ENCODE peak calls at places on chromosomes 12 and 14, in nine cellular contexts. One of them, this sample, is unnamed.

GRCh38 chr12:124636138-124636968 is 68.9 kb upstream of the NCOR2 start:
- DNase-seq in MM.1S: no peak
- DNase-seq in endodermal cell: peak; percentile 71
- DNase-seq in tibial nerve: no peak
- DNase-seq in CD4-positive, CD25-positive, alpha-beta regulatory T cell: no peak
- DNase-seq in left ventricle myocardium inferior: no peak
- DNase-seq in pancreas: no peak
- DNase-seq in IMR-90: peak; percentile 46
- DNase-seq in cardiac muscle cell: no peak
- DNase-seq in this sample: no peak

GRCh38 chr12:123034022-123034541 is 53.6 kb downstream of the ARL6IP4 start:
- DNase-seq in MM.1S: no peak
- DNase-seq in endodermal cell: no peak
- DNase-seq in tibial nerve: no peak
- DNase-seq in CD4-positive, CD25-positive, alpha-beta regulatory T cell: no peak
- DNase-seq in left ventricle myocardium inferior: no peak
- DNase-seq in pancreas: no peak
- DNase-seq in IMR-90: no peak
- DNase-seq in cardiac muscle cell: no peak
- DNase-seq in this sample: no peak

GRCh38 chr12:49930515-49931288 is 19.8 kb upstream of the AQP2 start:
- DNase-seq in MM.1S: no peak
- DNase-seq in endodermal cell: no peak
- DNase-seq in tibial nerve: no peak
- DNase-seq in CD4-positive, CD25-positive, alpha-beta regulatory T cell: no peak
- DNase-seq in left ventricle myocardium inferior: no peak
- DNase-seq in pancreas: no peak
- DNase-seq in IMR-90: peak; percentile 83
- DNase-seq in cardiac muscle cell: no peak
- DNase-seq in this sample: no peak

GRCh38 chr14:59918824-59919581 is 941 bp upstream of the LRRC9 start:
- DNase-seq in MM.1S: no peak
- DNase-seq in endodermal cell: no peak
- DNase-seq in tibial nerve: peak; percentile 38
- DNase-seq in CD4-positive, CD25-positive, alpha-beta regulatory T cell: no peak
- DNase-seq in left ventricle myocardium inferior: no peak
- DNase-seq in pancreas: no peak
- DNase-seq in IMR-90: peak; percentile 18
- DNase-seq in cardiac muscle cell: peak; percentile 51
- DNase-seq in this sample: no peak

GRCh38 chr12:45217846-45218245 is 2.0 kb downstream of the ANO6 start:
- DNase-seq in MM.1S: peak; percentile 30
- DNase-seq in endodermal cell: no peak
- DNase-seq in tibial nerve: no peak
- DNase-seq in CD4-positive, CD25-positive, alpha-beta regulatory T cell: no peak
- DNase-seq in left ventricle myocardium inferior: no peak
- DNase-seq in pancreas: no peak
- DNase-seq in IMR-90: peak; percentile 12
- DNase-seq in cardiac muscle cell: no peak
- DNase-seq in this sample: no peak

GRCh38 chr12:18747960-18748359 is 10.0 kb downstream of the CAPZA3 start:
- DNase-seq in MM.1S: no peak
- DNase-seq in endodermal cell: peak; percentile 63
- DNase-seq in tibial nerve: no peak
- DNase-seq in CD4-positive, CD25-positive, alpha-beta regulatory T cell: no peak
- DNase-seq in left ventricle myocardium inferior: no peak
- DNase-seq in pancreas: no peak
- DNase-seq in IMR-90: peak; percentile 95
- DNase-seq in cardiac muscle cell: peak; percentile 65
- DNase-seq in this sample: no peak

GRCh38 chr14:57495409-57495808 is 1.8 kb upstream of the CCDC198 start:
- DNase-seq in MM.1S: no peak
- DNase-seq in endodermal cell: no peak
- DNase-seq in tibial nerve: no peak
- DNase-seq in CD4-positive, CD25-positive, alpha-beta regulatory T cell: no peak
- DNase-seq in left ventricle myocardium inferior: no peak
- DNase-seq in pancreas: no peak
- DNase-seq in IMR-90: no peak
- DNase-seq in cardiac muscle cell: no peak
- DNase-seq in this sample: no peak

GRCh38 chr12:6281081-6281809 is 29.2 kb upstream of the PLEKHG6 start:
- DNase-seq in MM.1S: no peak
- DNase-seq in endodermal cell: peak; percentile 43
- DNase-seq in tibial nerve: no peak
- DNase-seq in CD4-positive, CD25-positive, alpha-beta regulatory T cell: no peak
- DNase-seq in left ventricle myocardium inferior: no peak
- DNase-seq in pancreas: no peak
- DNase-seq in IMR-90: peak; percentile 52
- DNase-seq in cardiac muscle cell: no peak
- DNase-seq in this sample: no peak

GRCh38 chr12:40959041-40959440 is 229.1 kb upstream of the PDZRN4 start:
- DNase-seq in MM.1S: no peak
- DNase-seq in endodermal cell: no peak
- DNase-seq in tibial nerve: no peak
- DNase-seq in CD4-positive, CD25-positive, alpha-beta regulatory T cell: no peak
- DNase-seq in left ventricle myocardium inferior: no peak
- DNase-seq in pancreas: no peak
- DNase-seq in IMR-90: peak; percentile 86
- DNase-seq in cardiac muscle cell: no peak
- DNase-seq in this sample: no peak

GRCh38 chr12:32455607-32456063 is 56.3 kb downstream of the FGD4 start:
- DNase-seq in MM.1S: peak; percentile 87
- DNase-seq in endodermal cell: peak; percentile 31
- DNase-seq in tibial nerve: peak; percentile 73
- DNase-seq in CD4-positive, CD25-positive, alpha-beta regulatory T cell: no peak
- DNase-seq in left ventricle myocardium inferior: no peak
- DNase-seq in pancreas: no peak
- DNase-seq in IMR-90: peak; percentile 82
- DNase-seq in cardiac muscle cell: peak; percentile 69
- DNase-seq in this sample: no peak

GRCh38 chr14:70096866-70097265 is 91.9 kb downstream of the SLC8A3 start:
- DNase-seq in MM.1S: no peak
- DNase-seq in endodermal cell: peak; percentile 76
- DNase-seq in tibial nerve: no peak
- DNase-seq in CD4-positive, CD25-positive, alpha-beta regulatory T cell: no peak
- DNase-seq in left ventricle myocardium inferior: no peak
- DNase-seq in pancreas: no peak
- DNase-seq in IMR-90: peak; percentile 14
- DNase-seq in cardiac muscle cell: peak; percentile 44
- DNase-seq in this sample: no peak

GRCh38 chr12:132475304-132476037 is 14.5 kb upstream of the FBRSL1 start:
- DNase-seq in MM.1S: no peak
- DNase-seq in endodermal cell: no peak
- DNase-seq in tibial nerve: no peak
- DNase-seq in CD4-positive, CD25-positive, alpha-beta regulatory T cell: peak; percentile 21
- DNase-seq in left ventricle myocardium inferior: no peak
- DNase-seq in pancreas: no peak
- DNase-seq in IMR-90: no peak
- DNase-seq in cardiac muscle cell: no peak
- DNase-seq in this sample: no peak

GRCh38 chr12:113359939-113360748 is 1.8 kb downstream of the PLBD2 start:
- DNase-seq in MM.1S: no peak
- DNase-seq in endodermal cell: peak; percentile 65
- DNase-seq in tibial nerve: no peak
- DNase-seq in CD4-positive, CD25-positive, alpha-beta regulatory T cell: no peak
- DNase-seq in left ventricle myocardium inferior: peak; percentile 23
- DNase-seq in pancreas: no peak
- DNase-seq in IMR-90: no peak
- DNase-seq in cardiac muscle cell: no peak
- DNase-seq in this sample: no peak

GRCh38 chr12:124392991-124393790 is 98.3 kb downstream of the RFLNA start:
- DNase-seq in MM.1S: no peak
- DNase-seq in endodermal cell: peak; percentile 90
- DNase-seq in tibial nerve: peak; percentile 71
- DNase-seq in CD4-positive, CD25-positive, alpha-beta regulatory T cell: no peak
- DNase-seq in left ventricle myocardium inferior: peak; percentile 94
- DNase-seq in pancreas: peak; percentile 91
- DNase-seq in IMR-90: peak; percentile 58
- DNase-seq in cardiac muscle cell: no peak
- DNase-seq in this sample: peak; percentile 76

GRCh38 chr12:19191089-19191488 is 61.6 kb downstream of the PLEKHA5 start:
- DNase-seq in MM.1S: no peak
- DNase-seq in endodermal cell: no peak
- DNase-seq in tibial nerve: no peak
- DNase-seq in CD4-positive, CD25-positive, alpha-beta regulatory T cell: no peak
- DNase-seq in left ventricle myocardium inferior: no peak
- DNase-seq in pancreas: no peak
- DNase-seq in IMR-90: no peak
- DNase-seq in cardiac muscle cell: no peak
- DNase-seq in this sample: no peak

GRCh38 chr12:26919216-26919555 is 18.6 kb downstream of the INTS13 start:
- DNase-seq in MM.1S: no peak
- DNase-seq in endodermal cell: no peak
- DNase-seq in tibial nerve: no peak
- DNase-seq in CD4-positive, CD25-positive, alpha-beta regulatory T cell: no peak
- DNase-seq in left ventricle myocardium inferior: no peak
- DNase-seq in pancreas: no peak
- DNase-seq in IMR-90: no peak
- DNase-seq in cardiac muscle cell: no peak
- DNase-seq in this sample: no peak

GRCh38 chr12:57211791-57212700 is 4.5 kb upstream of the NXPH4 start:
- DNase-seq in MM.1S: no peak
- DNase-seq in endodermal cell: no peak
- DNase-seq in tibial nerve: no peak
- DNase-seq in CD4-positive, CD25-positive, alpha-beta regulatory T cell: no peak
- DNase-seq in left ventricle myocardium inferior: no peak
- DNase-seq in pancreas: no peak
- DNase-seq in IMR-90: no peak
- DNase-seq in cardiac muscle cell: no peak
- DNase-seq in this sample: no peak

GRCh38 chr12:57213068-57213715 is 3.4 kb upstream of the NXPH4 start:
- DNase-seq in MM.1S: peak; percentile 68
- DNase-seq in endodermal cell: peak; percentile 98
- DNase-seq in tibial nerve: peak; percentile 93
- DNase-seq in CD4-positive, CD25-positive, alpha-beta regulatory T cell: peak; percentile 77
- DNase-seq in left ventricle myocardium inferior: peak; percentile 87
- DNase-seq in pancreas: peak; percentile 80
- DNase-seq in IMR-90: peak; percentile 81
- DNase-seq in cardiac muscle cell: peak; percentile 82
- DNase-seq in this sample: peak; percentile 90

GRCh38 chr12:57210926-57211700 is 5.5 kb upstream of the NXPH4 start:
- DNase-seq in MM.1S: no peak
- DNase-seq in endodermal cell: no peak
- DNase-seq in tibial nerve: no peak
- DNase-seq in CD4-positive, CD25-positive, alpha-beta regulatory T cell: no peak
- DNase-seq in left ventricle myocardium inferior: no peak
- DNase-seq in pancreas: no peak
- DNase-seq in IMR-90: no peak
- DNase-seq in cardiac muscle cell: no peak
- DNase-seq in this sample: no peak

GRCh38 chr12:57213763-57214397 is 2.7 kb upstream of the NXPH4 start:
- DNase-seq in MM.1S: no peak
- DNase-seq in endodermal cell: no peak
- DNase-seq in tibial nerve: no peak
- DNase-seq in CD4-positive, CD25-positive, alpha-beta regulatory T cell: no peak
- DNase-seq in left ventricle myocardium inferior: no peak
- DNase-seq in pancreas: no peak
- DNase-seq in IMR-90: no peak
- DNase-seq in cardiac muscle cell: no peak
- DNase-seq in this sample: no peak

GRCh38 chr12:57212701-57213067 is 3.9 kb upstream of the NXPH4 start:
- DNase-seq in MM.1S: no peak
- DNase-seq in endodermal cell: peak; percentile 71
- DNase-seq in tibial nerve: no peak
- DNase-seq in CD4-positive, CD25-positive, alpha-beta regulatory T cell: no peak
- DNase-seq in left ventricle myocardium inferior: no peak
- DNase-seq in pancreas: no peak
- DNase-seq in IMR-90: no peak
- DNase-seq in cardiac muscle cell: no peak
- DNase-seq in this sample: no peak
- H3K27ac ChIP-seq in MM.1S: no peak overlapping the region
- H3K27ac ChIP-seq in endodermal cell: no peak overlapping the region
- H3K27ac ChIP-seq in tibial nerve: no peak overlapping the region
- H3K27ac ChIP-seq in CD4-positive, CD25-positive, alpha-beta regulatory T cell: no peak overlapping the region
- H3K27ac ChIP-seq in left ventricle myocardium inferior: peak overlapping the region; percentile 53
- H3K27ac ChIP-seq in pancreas: no peak overlapping the region
- H3K27ac ChIP-seq in IMR-90: no peak overlapping the region
- H3K27ac ChIP-seq in cardiac muscle cell: no peak overlapping the region
- H3K27ac ChIP-seq in this sample: no peak overlapping the region

GRCh38 chr12:57515468-57515933 is 4.8 kb downstream of the DDIT3 start:
- DNase-seq in MM.1S: no peak
- DNase-seq in endodermal cell: no peak
- DNase-seq in tibial nerve: no peak
- DNase-seq in CD4-positive, CD25-positive, alpha-beta regulatory T cell: no peak
- DNase-seq in left ventricle myocardium inferior: no peak
- DNase-seq in pancreas: no peak
- DNase-seq in IMR-90: no peak
- DNase-seq in cardiac muscle cell: no peak
- DNase-seq in this sample: no peak
- H3K36me3 ChIP-seq in MM.1S: peaks cover 24% of the 10 kb centered on the region
- H3K36me3 ChIP-seq in endodermal cell: peaks cover 85% of the 10 kb centered on the region
- H3K36me3 ChIP-seq in tibial nerve: peaks cover 45% of the 10 kb centered on the region
- H3K36me3 ChIP-seq in CD4-positive, CD25-positive, alpha-beta regulatory T cell: peaks cover 69% of the 10 kb centered on the region
- H3K36me3 ChIP-seq in left ventricle myocardium inferior: peaks cover 74% of the 10 kb centered on the region
- H3K36me3 ChIP-seq in pancreas: no peaks in the 10 kb centered on the region
- H3K36me3 ChIP-seq in IMR-90: peaks cover 70% of the 10 kb centered on the region
- H3K36me3 ChIP-seq in cardiac muscle cell: peaks cover 55% of the 10 kb centered on the region
- H3K36me3 ChIP-seq in this sample: peaks cover 6% of the 10 kb centered on the region

DNA sequence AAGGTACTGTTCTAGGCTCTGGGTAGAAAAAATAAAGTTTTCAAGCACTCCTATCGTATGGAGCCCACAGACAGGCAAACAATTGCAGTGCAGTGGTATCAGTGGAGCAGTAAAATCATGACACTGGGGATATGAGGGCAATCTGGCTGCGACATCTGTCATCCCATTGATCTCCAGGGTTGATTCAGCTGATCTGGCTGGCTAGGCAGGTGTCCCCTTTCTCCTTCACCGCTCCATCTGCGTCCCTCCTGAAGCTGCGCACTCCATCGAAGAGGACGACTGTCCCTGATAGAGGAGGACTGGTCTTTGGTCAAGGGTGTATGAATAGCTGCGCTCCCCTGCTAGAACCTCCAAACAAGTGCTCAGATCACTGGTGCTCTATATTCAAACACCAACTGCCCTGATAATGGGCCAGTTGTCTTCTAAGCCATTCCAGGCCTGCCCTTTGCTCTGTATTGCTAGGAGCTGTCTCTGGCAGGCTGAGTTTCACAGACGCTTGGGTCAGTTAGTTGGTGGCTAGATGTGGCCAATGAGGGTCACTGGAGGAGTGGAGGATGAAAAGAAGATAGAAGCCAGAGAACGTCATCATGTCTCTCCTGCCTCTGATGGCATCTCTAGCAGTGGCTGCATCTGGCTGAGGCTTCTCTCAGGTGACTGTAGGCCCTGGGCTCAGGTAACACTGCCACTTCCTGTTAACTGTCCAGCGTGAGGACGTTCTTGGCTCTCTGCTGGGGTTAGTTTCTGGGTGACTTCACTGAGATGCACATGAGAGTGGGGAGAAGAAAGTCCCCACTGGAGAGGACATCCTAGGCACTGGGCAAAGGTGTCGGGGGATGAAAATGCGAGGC is 205.0 kb upstream of the FOXN3 start:
- DNase-seq in MM.1S: no peak
- DNase-seq in endodermal cell: no peak
- DNase-seq in tibial nerve: no peak
- DNase-seq in CD4-positive, CD25-positive, alpha-beta regulatory T cell: no peak
- DNase-seq in left ventricle myocardium inferior: no peak
- DNase-seq in pancreas: no peak
- DNase-seq in IMR-90: no peak
- DNase-seq in cardiac muscle cell: no peak
- DNase-seq in this sample: no peak
- H3K27ac ChIP-seq in MM.1S: no peak overlapping the region
- H3K27ac ChIP-seq in endodermal cell: no peak overlapping the region
- H3K27ac ChIP-seq in tibial nerve: no peak overlapping the region
- H3K27ac ChIP-seq in CD4-positive, CD25-positive, alpha-beta regulatory T cell: peak overlapping the region; percentile 90
- H3K27ac ChIP-seq in left ventricle myocardium inferior: no peak overlapping the region
- H3K27ac ChIP-seq in pancreas: no peak overlapping the region
- H3K27ac ChIP-seq in IMR-90: no peak overlapping the region
- H3K27ac ChIP-seq in cardiac muscle cell: no peak overlapping the region
- H3K27ac ChIP-seq in this sample: no peak overlapping the region

GRCh38 chr14:88470542-88471440 is 84.0 kb downstream of the PTPN21 start:
- DNase-seq in MM.1S: no peak
- DNase-seq in endodermal cell: no peak
- DNase-seq in tibial nerve: no peak
- DNase-seq in CD4-positive, CD25-positive, alpha-beta regulatory T cell: no peak
- DNase-seq in left ventricle myocardium inferior: no peak
- DNase-seq in pancreas: no peak
- DNase-seq in IMR-90: peak; percentile 63
- DNase-seq in cardiac muscle cell: no peak
- DNase-seq in this sample: no peak
- H3K36me3 ChIP-seq in MM.1S: no peaks in the 10 kb centered on the region
- H3K36me3 ChIP-seq in endodermal cell: peaks cover 83% of the 10 kb centered on the region
- H3K36me3 ChIP-seq in tibial nerve: no peaks in the 10 kb centered on the region
- H3K36me3 ChIP-seq in CD4-positive, CD25-positive, alpha-beta regulatory T cell: no peaks in the 10 kb centered on the region
- H3K36me3 ChIP-seq in left ventricle myocardium inferior: peaks cover 88% of the 10 kb centered on the region
- H3K36me3 ChIP-seq in pancreas: peaks cover 5% of the 10 kb centered on the region
- H3K36me3 ChIP-seq in IMR-90: peaks cover 36% of the 10 kb centered on the region
- H3K36me3 ChIP-seq in cardiac muscle cell: peaks cover 39% of the 10 kb centered on the region
- H3K36me3 ChIP-seq in this sample: no peaks in the 10 kb centered on the region